ENCODE peak calls at places on chromosome 13, in six cellular contexts. I is HCT116, T is H1, B is GM12878, A is HepG2, D is K562. R is an unnamed sample.

GRCh38 chr13:35630551-35631275 is 154.2 kb upstream of the MAB21L1 start:
- DNase-seq in I (peak), T (no peak), B (no peak), D (peak), A (peak), R (peak)

GRCh38 chr13:62687727-62688126 is 1272.1 kb upstream of the PCDH20 start:
- DNase-seq in D (no peak), B (no peak), A (no peak), T (no peak), I (no peak), R (no peak)

GRCh38 chr13:65638572-65639168 is 1591.5 kb downstream of the PCDH9 start:
- DNase-seq in B (no peak), I (peak), D (peak), A (peak), T (no peak), R (peak)

GRCh38 chr13:99275093-99275469 is 16.9 kb upstream of the GPR18 start:
- DNase-seq in I (no peak), A (no peak), B (no peak), T (no peak), D (no peak), R (no peak)

GRCh38 chr13:71156550-71156949 is 710.5 kb downstream of the DACH1 start:
- DNase-seq in I (no peak), B (no peak), T (no peak), A (no peak), D (no peak), R (no peak)

GRCh38 chr13:42815686-42816085 is 34.3 kb downstream of the FAM216B start:
- DNase-seq in A (no peak), I (no peak), D (no peak), B (no peak), T (no peak), R (no peak)

GRCh38 chr13:110338441-110339101 is 31.5 kb downstream of the COL4A2 start:
- DNase-seq in I (no peak), A (no peak), B (no peak), D (no peak), T (no peak), R (no peak)

GRCh38 chr13:102310691-102311432 is 91.0 kb downstream of the FGF14 start:
- DNase-seq in A (no peak), B (no peak), T (no peak), I (no peak), D (no peak), R (no peak)

GRCh38 chr13:93881418-93881817 is 598.1 kb downstream of the DCT start:
- DNase-seq in A (no peak), B (no peak), I (no peak), T (no peak), D (no peak), R (no peak)

GRCh38 chr13:35598233-35598632 is 121.7 kb upstream of the MAB21L1 start:
- DNase-seq in A (no peak), D (no peak), I (no peak), B (no peak), T (no peak), R (no peak)

GRCh38 chr13:36412736-36413135 is 19.6 kb upstream of the CCNA1 start:
- DNase-seq in B (no peak), I (no peak), A (no peak), T (no peak), D (no peak), R (no peak)

GRCh38 chr13:114096811-114097503 is 35.5 kb downstream of the RASA3 start:
- DNase-seq in D (no peak), B (no peak), I (no peak), T (no peak), A (no peak), R (peak)

GRCh38 chr13:42893346-42893745 is 98.7 kb downstream of the EPSTI1 start:
- DNase-seq in T (no peak), D (no peak), I (no peak), B (no peak), A (no peak), R (no peak)

GRCh38 chr13:46844431-46844830 is 47.5 kb upstream of the ESD start:
- DNase-seq in B (no peak), A (no peak), I (no peak), D (no peak), T (no peak), R (no peak)

GRCh38 chr13:102289606-102290005 is 112.2 kb downstream of the FGF14 start:
- DNase-seq in I (no peak), A (no peak), T (no peak), D (no peak), B (no peak), R (no peak)

GRCh38 chr13:113975416-113975815 is 1.5 kb upstream of the C13orf46 start:
- DNase-seq in T (no peak), I (no peak), D (no peak), A (no peak), B (no peak), R (no peak)

GRCh38 chr13:86840250-86841191 is 830.6 kb upstream of the SLITRK5 start:
- DNase-seq in T (no peak), A (no peak), B (no peak), D (no peak), I (no peak), R (no peak)

GRCh38 chr13:24184855-24185254 is 24.3 kb downstream of the SPATA13 start:
- DNase-seq in T (no peak), D (no peak), I (no peak), B (no peak), A (no peak), R (no peak)

GRCh38 chr13:113157929-113158747 is at the start of gene PROZ:
- DNase-seq in A (peak), B (no peak), I (no peak), T (no peak), D (no peak), R (no peak)

GRCh38 chr13:71760226-71760591 is 106.8 kb downstream of the DACH1 start:
- DNase-seq in D (no peak), A (no peak), B (no peak), T (no peak), I (no peak), R (no peak)

GRCh38 chr13:111667757-111668156 is 347.3 kb downstream of the TEX29 start:
- DNase-seq in T (no peak), D (no peak), I (no peak), B (no peak), A (no peak), R (no peak)

GRCh38 chr13:25253702-25254101 is 33.6 kb downstream of the MTMR6 start:
- DNase-seq in T (no peak), D (no peak), A (peak), I (no peak), B (no peak), R (no peak)

GRCh38 chr13:32019612-32020233 is 11.9 kb upstream of the FRY start:
- DNase-seq in T (no peak), B (peak), A (peak), D (peak), I (peak), R (peak)

GRCh38 chr13:32496574-32497160 is 41.9 kb downstream of the N4BP2L2 start:
- DNase-seq in D (no peak), B (no peak), I (no peak), T (no peak), A (no peak), R (no peak)

GRCh38 chr13:25752957-25753540 is 298.8 kb downstream of the SHISA2 start:
- DNase-seq in B (no peak), T (no peak), I (no peak), D (no peak), A (no peak), R (no peak)

GRCh38 chr13:24998433-24998832 is 97.5 kb upstream of the PABPC3 start:
- DNase-seq in B (no peak), T (no peak), D (no peak), I (no peak), A (no peak), R (no peak)

DNA sequence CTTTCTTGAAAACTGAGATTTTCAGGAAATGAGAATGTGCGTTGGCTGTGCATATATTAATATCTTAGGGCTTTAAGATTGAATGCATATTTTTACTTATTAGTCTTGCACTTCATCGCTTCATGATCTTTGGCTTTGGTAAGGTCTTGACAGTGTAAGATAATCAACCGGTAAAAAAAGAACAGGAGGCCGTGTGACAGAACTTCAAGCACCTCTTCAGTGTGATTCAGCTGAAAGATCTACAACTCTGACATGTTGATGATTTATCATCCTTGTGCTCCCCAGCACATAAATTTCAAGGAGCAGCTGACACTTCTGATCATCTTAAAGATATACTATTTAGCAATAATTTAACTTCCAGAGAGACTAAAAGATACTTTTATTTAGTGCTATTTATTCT is 195.1 kb downstream of the HS6ST3 start:
- DNase-seq in B (no peak), I (no peak), T (no peak), D (no peak), A (no peak), R (no peak)
- TF ChIP-seq RAD21 in B (no peak), I (no peak), T (no peak), D (no peak), A (no peak), R (no peak)

GRCh38 chr13:78121459-78122348 is 203.1 kb upstream of the EDNRB start:
- DNase-seq in D (peak), I (peak), A (peak), B (peak), T (peak), R (peak)
- H3K4me3 ChIP-seq in D (no peak), I (no peak), A (no peak), B (no peak), T (no peak), R (no peak)

GRCh38 chr13:40692946-40693345 is 26.5 kb upstream of the FOXO1 start:
- DNase-seq in D (no peak), B (peak), T (no peak), I (no peak), A (no peak), R (no peak)
- TF ChIP-seq JUND in D (no peak), B (no peak), T (no peak), I (no peak), A (no peak), R (peak)

GRCh38 chr13:72850959-72851677 is 69.2 kb downstream of the PIBF1 start:
- DNase-seq in I (no peak), A (no peak), T (peak), D (no peak), B (no peak), R (peak)
- TF ChIP-seq RAD21 in I (no peak), A (no peak), T (no peak), D (no peak), B (no peak), R (no peak)